ENCODE peak calls at places on chromosomes 12 and 14, in five cellular contexts. One of them, this sample, is unnamed.

GRCh38 chr14:91303091-91303923 is 58.8 kb upstream of the GPR68 start:
- DNase-seq in globus pallidus: no peak
- DNase-seq in RWPE2: no peak
- DNase-seq in activated CD8-positive, alpha-beta T cell treated with anti-CD3 and anti-CD28 coated beads, Interleukin-2, amount 10 ng/mL, durations not matched to agents 7 days and 5 days: peak
- DNase-seq in HFF-Myc: no peak
- DNase-seq in this sample: peak

GRCh38 chr14:68785817-68786490 is 6.9 kb downstream of the ZFP36L1 start:
- DNase-seq in globus pallidus: no peak
- DNase-seq in RWPE2: peak
- DNase-seq in HFF-Myc: no peak
- DNase-seq in activated CD8-positive, alpha-beta T cell treated with anti-CD3 and anti-CD28 coated beads, Interleukin-2, amount 10 ng/mL, durations not matched to agents 7 days and 5 days: peak
- DNase-seq in this sample: no peak

GRCh38 chr12:95788637-95789036 is 1.9 kb downstream of the NTN4 start:
- DNase-seq in HFF-Myc: peak
- DNase-seq in activated CD8-positive, alpha-beta T cell treated with anti-CD3 and anti-CD28 coated beads, Interleukin-2, amount 10 ng/mL, durations not matched to agents 7 days and 5 days: no peak
- DNase-seq in RWPE2: no peak
- DNase-seq in globus pallidus: no peak
- DNase-seq in this sample: no peak

GRCh38 chr14:100834441-100835277 is 8.7 kb downstream of the MEG3 start:
- DNase-seq in RWPE2: no peak
- DNase-seq in activated CD8-positive, alpha-beta T cell treated with anti-CD3 and anti-CD28 coated beads, Interleukin-2, amount 10 ng/mL, durations not matched to agents 7 days and 5 days: no peak
- DNase-seq in HFF-Myc: no peak
- DNase-seq in globus pallidus: no peak
- DNase-seq in this sample: no peak

GRCh38 chr12:49200882-49201594 is 12.2 kb upstream of the TUBA1A start:
- DNase-seq in activated CD8-positive, alpha-beta T cell treated with anti-CD3 and anti-CD28 coated beads, Interleukin-2, amount 10 ng/mL, durations not matched to agents 7 days and 5 days: no peak
- DNase-seq in HFF-Myc: no peak
- DNase-seq in RWPE2: no peak
- DNase-seq in globus pallidus: peak
- DNase-seq in this sample: no peak

GRCh38 chr14:53187921-53188463 is 34.9 kb upstream of the DDHD1 start:
- DNase-seq in RWPE2: no peak
- DNase-seq in globus pallidus: no peak
- DNase-seq in activated CD8-positive, alpha-beta T cell treated with anti-CD3 and anti-CD28 coated beads, Interleukin-2, amount 10 ng/mL, durations not matched to agents 7 days and 5 days: no peak
- DNase-seq in HFF-Myc: no peak
- DNase-seq in this sample: no peak

GRCh38 chr12:6765048-6765633 is 1.0 kb upstream of the PTMS start:
- DNase-seq in RWPE2: no peak
- DNase-seq in globus pallidus: no peak
- DNase-seq in activated CD8-positive, alpha-beta T cell treated with anti-CD3 and anti-CD28 coated beads, Interleukin-2, amount 10 ng/mL, durations not matched to agents 7 days and 5 days: no peak
- DNase-seq in HFF-Myc: no peak
- DNase-seq in this sample: no peak

GRCh38 chr14:47365248-47365647 is 310.2 kb downstream of the MDGA2 start:
- DNase-seq in activated CD8-positive, alpha-beta T cell treated with anti-CD3 and anti-CD28 coated beads, Interleukin-2, amount 10 ng/mL, durations not matched to agents 7 days and 5 days: no peak
- DNase-seq in RWPE2: no peak
- DNase-seq in HFF-Myc: no peak
- DNase-seq in globus pallidus: peak
- DNase-seq in this sample: no peak

GRCh38 chr14:85934886-85935254 is 404.9 kb downstream of the FLRT2 start:
- DNase-seq in RWPE2: no peak
- DNase-seq in HFF-Myc: no peak
- DNase-seq in activated CD8-positive, alpha-beta T cell treated with anti-CD3 and anti-CD28 coated beads, Interleukin-2, amount 10 ng/mL, durations not matched to agents 7 days and 5 days: no peak
- DNase-seq in globus pallidus: no peak
- DNase-seq in this sample: no peak

GRCh38 chr12:32926963-32927362 is 30.4 kb upstream of the PKP2 start:
- DNase-seq in HFF-Myc: no peak
- DNase-seq in RWPE2: no peak
- DNase-seq in activated CD8-positive, alpha-beta T cell treated with anti-CD3 and anti-CD28 coated beads, Interleukin-2, amount 10 ng/mL, durations not matched to agents 7 days and 5 days: no peak
- DNase-seq in globus pallidus: no peak
- DNase-seq in this sample: no peak

GRCh38 chr14:68137704-68138619 is 318.4 kb downstream of the RAD51B start:
- DNase-seq in RWPE2: peak
- DNase-seq in HFF-Myc: peak
- DNase-seq in activated CD8-positive, alpha-beta T cell treated with anti-CD3 and anti-CD28 coated beads, Interleukin-2, amount 10 ng/mL, durations not matched to agents 7 days and 5 days: no peak
- DNase-seq in globus pallidus: peak
- DNase-seq in this sample: peak

GRCh38 chr12:56127888-56128668 is at the start of gene ESYT1:
- DNase-seq in globus pallidus: peak
- DNase-seq in activated CD8-positive, alpha-beta T cell treated with anti-CD3 and anti-CD28 coated beads, Interleukin-2, amount 10 ng/mL, durations not matched to agents 7 days and 5 days: peak
- DNase-seq in HFF-Myc: peak
- DNase-seq in RWPE2: peak
- DNase-seq in this sample: peak

GRCh38 chr12:990308-990648 is 745 bp upstream of the ERC1 start:
- DNase-seq in activated CD8-positive, alpha-beta T cell treated with anti-CD3 and anti-CD28 coated beads, Interleukin-2, amount 10 ng/mL, durations not matched to agents 7 days and 5 days: peak
- DNase-seq in globus pallidus: peak
- DNase-seq in RWPE2: peak
- DNase-seq in HFF-Myc: no peak
- DNase-seq in this sample: peak

GRCh38 chr14:65637780-65638179 is 225.2 kb downstream of the FUT8 start:
- DNase-seq in globus pallidus: no peak
- DNase-seq in RWPE2: no peak
- DNase-seq in activated CD8-positive, alpha-beta T cell treated with anti-CD3 and anti-CD28 coated beads, Interleukin-2, amount 10 ng/mL, durations not matched to agents 7 days and 5 days: peak
- DNase-seq in HFF-Myc: peak
- DNase-seq in this sample: no peak

GRCh38 chr12:31929140-31929526 is 30.1 kb upstream of the RESF1 start:
- DNase-seq in globus pallidus: no peak
- DNase-seq in RWPE2: no peak
- DNase-seq in activated CD8-positive, alpha-beta T cell treated with anti-CD3 and anti-CD28 coated beads, Interleukin-2, amount 10 ng/mL, durations not matched to agents 7 days and 5 days: no peak
- DNase-seq in HFF-Myc: no peak
- DNase-seq in this sample: no peak

GRCh38 chr12:52041695-52042123 is 9.5 kb upstream of the NR4A1 start:
- DNase-seq in activated CD8-positive, alpha-beta T cell treated with anti-CD3 and anti-CD28 coated beads, Interleukin-2, amount 10 ng/mL, durations not matched to agents 7 days and 5 days: peak
- DNase-seq in HFF-Myc: no peak
- DNase-seq in globus pallidus: no peak
- DNase-seq in RWPE2: no peak
- DNase-seq in this sample: no peak

GRCh38 chr12:80299219-80299618 is 144.8 kb upstream of the PTPRQ start:
- DNase-seq in activated CD8-positive, alpha-beta T cell treated with anti-CD3 and anti-CD28 coated beads, Interleukin-2, amount 10 ng/mL, durations not matched to agents 7 days and 5 days: no peak
- DNase-seq in RWPE2: no peak
- DNase-seq in globus pallidus: no peak
- DNase-seq in HFF-Myc: no peak
- DNase-seq in this sample: no peak

GRCh38 chr14:99552572-99553216 is 51.3 kb downstream of the CCDC85C start:
- DNase-seq in RWPE2: no peak
- DNase-seq in HFF-Myc: no peak
- DNase-seq in activated CD8-positive, alpha-beta T cell treated with anti-CD3 and anti-CD28 coated beads, Interleukin-2, amount 10 ng/mL, durations not matched to agents 7 days and 5 days: no peak
- DNase-seq in globus pallidus: no peak
- DNase-seq in this sample: no peak

GRCh38 chr12:83092101-83092500 is 405.4 kb downstream of the TMTC2 start:
- DNase-seq in globus pallidus: peak
- DNase-seq in activated CD8-positive, alpha-beta T cell treated with anti-CD3 and anti-CD28 coated beads, Interleukin-2, amount 10 ng/mL, durations not matched to agents 7 days and 5 days: no peak
- DNase-seq in RWPE2: no peak
- DNase-seq in HFF-Myc: no peak
- DNase-seq in this sample: no peak

GRCh38 chr12:95248604-95249355 is 31.2 kb downstream of the VEZT start:
- DNase-seq in HFF-Myc: peak
- DNase-seq in activated CD8-positive, alpha-beta T cell treated with anti-CD3 and anti-CD28 coated beads, Interleukin-2, amount 10 ng/mL, durations not matched to agents 7 days and 5 days: no peak
- DNase-seq in globus pallidus: no peak
- DNase-seq in RWPE2: no peak
- DNase-seq in this sample: no peak

GRCh38 chr12:132537836-132538235 is 47.9 kb downstream of the FBRSL1 start:
- DNase-seq in globus pallidus: no peak
- DNase-seq in HFF-Myc: no peak
- DNase-seq in activated CD8-positive, alpha-beta T cell treated with anti-CD3 and anti-CD28 coated beads, Interleukin-2, amount 10 ng/mL, durations not matched to agents 7 days and 5 days: no peak
- DNase-seq in RWPE2: no peak
- DNase-seq in this sample: no peak